ENCODE peak calls at places on chromosomes 4 and X, in four cellular contexts. F, V, T and Q are unnamed samples.

GRCh38 chrX:50768801-50769200 is 45.2 kb downstream of the SHROOM4 start:
- DNase-seq in F (no peak), V (no peak), T (no peak), Q (no peak)

GRCh38 chr4:5142726-5143125 is 91.4 kb downstream of the STK32B start:
- DNase-seq in F (no peak), V (peak; percentile 75), T (no peak), Q (peak; percentile 75)

GRCh38 chr4:55925235-55925634 is 23.5 kb upstream of the CEP135 start:
- DNase-seq in F (no peak), V (peak; percentile 33), T (no peak), Q (no peak)

GRCh38 chrX:38151426-38151825 is 69.2 kb downstream of the SRPX start:
- DNase-seq in F (peak; percentile 54), V (peak; percentile 4), T (no peak), Q (no peak)

GRCh38 chr4:105061136-105061696 is 85.5 kb upstream of the TET2 start:
- DNase-seq in F (peak; percentile 63), V (no peak), T (no peak), Q (no peak)

GRCh38 chr4:151998723-151999122 is 237.9 kb upstream of the GATB start:
- DNase-seq in F (no peak), V (no peak), T (no peak), Q (no peak)

GRCh38 chrX:53095796-53096195 is 1.9 kb downstream of the KANTR start:
- DNase-seq in F (no peak), V (no peak), T (no peak), Q (no peak)

GRCh38 chr4:7547368-7548040 is 112.8 kb upstream of the PSAPL1 start:
- DNase-seq in F (no peak), V (no peak), T (peak; percentile 28), Q (peak; percentile 4)

GRCh38 chr4:15649914-15650545 is 5.1 kb downstream of the FBXL5 start:
- DNase-seq in F (peak; percentile 36), V (peak; percentile 70), T (peak; percentile 47), Q (peak; percentile 78)

GRCh38 chr4:1400191-1400805 is 5.9 kb downstream of the NKX1-1 start:
- DNase-seq in F (no peak), V (no peak), T (no peak), Q (no peak)

GRCh38 chrX:77658886-77659285 is 127.1 kb downstream of the ATRX start:
- DNase-seq in F (no peak), V (no peak), T (no peak), Q (no peak)

GRCh38 chr4:82084747-82085146 is 289.0 kb downstream of the HNRNPD start:
- DNase-seq in F (no peak), V (no peak), T (no peak), Q (no peak)

GRCh38 chr4:86011117-86011516 is 348.7 kb downstream of the MAPK10 start:
- DNase-seq in F (no peak), V (peak; percentile 94), T (no peak), Q (peak; percentile 95)

GRCh38 chr4:112247021-112247420 is 15.4 kb downstream of the AP1AR start:
- DNase-seq in F (no peak), V (no peak), T (no peak), Q (no peak)

GRCh38 chr4:10733016-10733415 is 48.4 kb upstream of the CLNK start:
- DNase-seq in F (no peak), V (no peak), T (no peak), Q (no peak)

GRCh38 chr4:1648962-1649361 is 35.2 kb downstream of the FAM53A start:
- DNase-seq in F (no peak), V (no peak), T (no peak), Q (no peak)

GRCh38 chr4:475962-476361 is 23.0 kb downstream of the ZNF721 start:
- DNase-seq in F (no peak), V (no peak), T (no peak), Q (no peak)

GRCh38 chrX:150226223-150226965 is 136.7 kb upstream of the MAMLD1 start:
- DNase-seq in F (no peak), V (no peak), T (no peak), Q (no peak)

GRCh38 chrX:30343206-30343605 is 34.0 kb upstream of the NR0B1 start:
- DNase-seq in F (no peak), V (no peak), T (no peak), Q (no peak)

GRCh38 chr4:69115851-69116213 is 19.6 kb downstream of the UGT2B7 start:
- DNase-seq in F (no peak), V (no peak), T (no peak), Q (no peak)

GRCh38 chr4:38860788-38861424 is 4.3 kb upstream of the TLR6 start:
- DNase-seq in F (no peak), V (peak; percentile 62), T (peak; percentile 22), Q (peak; percentile 61)

GRCh38 chr4:41258783-41259182 is 2.1 kb downstream of the UCHL1 start:
- DNase-seq in F (peak; percentile 59), V (peak; percentile 82), T (peak; percentile 38), Q (peak; percentile 85)

GRCh38 chrX:139224953-139225665 is 305.4 kb upstream of the F9 start:
- DNase-seq in F (no peak), V (no peak), T (no peak), Q (no peak)

GRCh38 chr4:5371415-5372190 is 320.3 kb downstream of the STK32B start:
- DNase-seq in F (no peak), V (peak; percentile 59), T (peak; percentile 56), Q (peak; percentile 85)